ENCODE peak calls at places on chromosome 21, in seven cellular contexts. One of them, this sample, is unnamed.

GRCh38 chr21:42000908-42001307 is 9.3 kb downstream of the ZBTB21 start:
- DNase-seq in dermis microvascular lymphatic vessel endothelial cell: no peak
- DNase-seq in tibial nerve: no peak
- DNase-seq in naive thymus-derived CD8-positive, alpha-beta T cell: no peak
- DNase-seq in GM12891: no peak
- DNase-seq in thoracic aorta: no peak
- DNase-seq in HEK293T: no peak
- DNase-seq in this sample: no peak

GRCh38 chr21:38439957-38440356 is 58.3 kb downstream of the ERG start:
- DNase-seq in dermis microvascular lymphatic vessel endothelial cell: no peak
- DNase-seq in thoracic aorta: no peak
- DNase-seq in HEK293T: no peak
- DNase-seq in naive thymus-derived CD8-positive, alpha-beta T cell: no peak
- DNase-seq in tibial nerve: no peak
- DNase-seq in GM12891: no peak
- DNase-seq in this sample: no peak

GRCh38 chr21:42233067-42233981 is 14.4 kb downstream of the ABCG1 start:
- DNase-seq in GM12891: peak; percentile 67
- DNase-seq in dermis microvascular lymphatic vessel endothelial cell: no peak
- DNase-seq in tibial nerve: peak; percentile 74
- DNase-seq in thoracic aorta: peak; percentile 30
- DNase-seq in naive thymus-derived CD8-positive, alpha-beta T cell: peak; percentile 87
- DNase-seq in HEK293T: no peak
- DNase-seq in this sample: no peak

GRCh38 chr21:33729631-33730030 is 87.3 kb downstream of the ITSN1 start:
- DNase-seq in naive thymus-derived CD8-positive, alpha-beta T cell: no peak
- DNase-seq in tibial nerve: no peak
- DNase-seq in thoracic aorta: no peak
- DNase-seq in HEK293T: no peak
- DNase-seq in dermis microvascular lymphatic vessel endothelial cell: no peak
- DNase-seq in GM12891: no peak
- DNase-seq in this sample: no peak

GRCh38 chr21:26117324-26117971 is 53.1 kb downstream of the APP start:
- DNase-seq in tibial nerve: no peak
- DNase-seq in dermis microvascular lymphatic vessel endothelial cell: no peak
- DNase-seq in thoracic aorta: no peak
- DNase-seq in GM12891: no peak
- DNase-seq in HEK293T: no peak
- DNase-seq in naive thymus-derived CD8-positive, alpha-beta T cell: no peak
- DNase-seq in this sample: no peak

GRCh38 chr21:43304206-43304605 is 122.7 kb downstream of the SIK1 start:
- DNase-seq in tibial nerve: no peak
- DNase-seq in thoracic aorta: no peak
- DNase-seq in dermis microvascular lymphatic vessel endothelial cell: no peak
- DNase-seq in GM12891: no peak
- DNase-seq in naive thymus-derived CD8-positive, alpha-beta T cell: no peak
- DNase-seq in HEK293T: no peak
- DNase-seq in this sample: no peak

GRCh38 chr21:36428789-36429671 is 43.8 kb downstream of the CHAF1B start:
- DNase-seq in thoracic aorta: no peak
- DNase-seq in tibial nerve: no peak
- DNase-seq in HEK293T: no peak
- DNase-seq in GM12891: no peak
- DNase-seq in naive thymus-derived CD8-positive, alpha-beta T cell: no peak
- DNase-seq in dermis microvascular lymphatic vessel endothelial cell: no peak
- DNase-seq in this sample: no peak

GRCh38 chr21:29164330-29164942 is 34.0 kb downstream of the MAP3K7CL start:
- DNase-seq in dermis microvascular lymphatic vessel endothelial cell: peak; percentile 50
- DNase-seq in HEK293T: peak; percentile 53
- DNase-seq in naive thymus-derived CD8-positive, alpha-beta T cell: no peak
- DNase-seq in tibial nerve: no peak
- DNase-seq in GM12891: no peak
- DNase-seq in thoracic aorta: no peak
- DNase-seq in this sample: no peak

GRCh38 chr21:37915941-37916794 is at the start of gene KCNJ6:
- DNase-seq in GM12891: no peak
- DNase-seq in HEK293T: peak; percentile 83
- DNase-seq in naive thymus-derived CD8-positive, alpha-beta T cell: no peak
- DNase-seq in dermis microvascular lymphatic vessel endothelial cell: peak; percentile 11
- DNase-seq in tibial nerve: no peak
- DNase-seq in thoracic aorta: no peak
- DNase-seq in this sample: no peak

GRCh38 chr21:30436986-30437385 is 3.1 kb upstream of the KRTAP15-1 start:
- DNase-seq in GM12891: no peak
- DNase-seq in tibial nerve: no peak
- DNase-seq in dermis microvascular lymphatic vessel endothelial cell: no peak
- DNase-seq in HEK293T: no peak
- DNase-seq in thoracic aorta: no peak
- DNase-seq in naive thymus-derived CD8-positive, alpha-beta T cell: no peak
- DNase-seq in this sample: no peak

GRCh38 chr21:38159355-38159754 is 97.4 kb upstream of the KCNJ15 start:
- DNase-seq in dermis microvascular lymphatic vessel endothelial cell: peak; percentile 68
- DNase-seq in naive thymus-derived CD8-positive, alpha-beta T cell: peak; percentile 34
- DNase-seq in HEK293T: peak; percentile 65
- DNase-seq in tibial nerve: peak; percentile 70
- DNase-seq in thoracic aorta: peak; percentile 18
- DNase-seq in GM12891: peak; percentile 22
- DNase-seq in this sample: peak; percentile 40

GRCh38 chr21:32734214-32734613 is 6.4 kb upstream of the SYNJ1 start:
- DNase-seq in dermis microvascular lymphatic vessel endothelial cell: no peak
- DNase-seq in naive thymus-derived CD8-positive, alpha-beta T cell: no peak
- DNase-seq in thoracic aorta: no peak
- DNase-seq in tibial nerve: no peak
- DNase-seq in HEK293T: no peak
- DNase-seq in GM12891: no peak
- DNase-seq in this sample: no peak

GRCh38 chr21:35258521-35258920 is 209.4 kb upstream of the RUNX1 start:
- DNase-seq in dermis microvascular lymphatic vessel endothelial cell: no peak
- DNase-seq in GM12891: no peak
- DNase-seq in tibial nerve: no peak
- DNase-seq in thoracic aorta: no peak
- DNase-seq in naive thymus-derived CD8-positive, alpha-beta T cell: no peak
- DNase-seq in HEK293T: no peak
- DNase-seq in this sample: no peak

GRCh38 chr21:42122808-42123207 is 51.7 kb downstream of the UMODL1 start:
- DNase-seq in dermis microvascular lymphatic vessel endothelial cell: no peak
- DNase-seq in tibial nerve: no peak
- DNase-seq in GM12891: no peak
- DNase-seq in HEK293T: no peak
- DNase-seq in thoracic aorta: no peak
- DNase-seq in naive thymus-derived CD8-positive, alpha-beta T cell: no peak
- DNase-seq in this sample: no peak

GRCh38 chr21:35911412-35912191 is 148.7 kb downstream of the SETD4 start:
- DNase-seq in dermis microvascular lymphatic vessel endothelial cell: no peak
- DNase-seq in GM12891: no peak
- DNase-seq in thoracic aorta: no peak
- DNase-seq in naive thymus-derived CD8-positive, alpha-beta T cell: no peak
- DNase-seq in tibial nerve: no peak
- DNase-seq in HEK293T: no peak
- DNase-seq in this sample: no peak

GRCh38 chr21:37079211-37079824 is 6.3 kb downstream of the TTC3 start:
- DNase-seq in tibial nerve: no peak
- DNase-seq in GM12891: no peak
- DNase-seq in dermis microvascular lymphatic vessel endothelial cell: no peak
- DNase-seq in HEK293T: no peak
- DNase-seq in naive thymus-derived CD8-positive, alpha-beta T cell: no peak
- DNase-seq in thoracic aorta: no peak
- DNase-seq in this sample: no peak